ENCODE peak calls at places on chromosomes 13 and 19, in nine cellular contexts. W is RWPE1; U is naive thymus-derived CD4-positive, alpha-beta T cell; C is heart left ventricle; L is astrocyte; T is tibial artery; K is Karpas-422; X is heart right ventricle; E is aorta. S is an unnamed sample.

GRCh38 chr13:23609414-23610186 is 39.4 kb downstream of the TNFRSF19 start:
- DNase-seq in L (peak), E (no peak), X (no peak), W (no peak), T (peak), K (no peak), U (no peak), C (peak), S (peak)

GRCh38 chr19:11560404-11560988 is 1.5 kb upstream of the ELOF1 start:
- DNase-seq in C (no peak), T (no peak), U (no peak), L (peak), K (peak), E (no peak), W (peak), X (no peak), S (no peak)

GRCh38 chr13:24678151-24678550 is 2.1 kb upstream of the ATP12A start:
- DNase-seq in X (no peak), L (no peak), K (no peak), W (no peak), T (no peak), C (no peak), E (no peak), U (no peak), S (no peak)

GRCh38 chr13:76722782-76723181 is 163.4 kb downstream of the KCTD12 start:
- DNase-seq in E (no peak), X (no peak), T (no peak), K (no peak), W (no peak), L (no peak), U (no peak), C (no peak), S (no peak)

GRCh38 chr13:39484506-39485313 is 118.3 kb downstream of the LHFPL6 start:
- DNase-seq in E (no peak), K (no peak), T (no peak), X (no peak), W (no peak), U (no peak), C (no peak), L (peak), S (no peak)

GRCh38 chr19:41575998-41576397 is at the start of gene CEACAM21:
- DNase-seq in X (peak), U (no peak), K (peak), L (no peak), T (peak), W (no peak), E (peak), C (peak), S (peak)

GRCh38 chr19:24032651-24033050 is 54.3 kb upstream of the ZNF254 start:
- DNase-seq in X (no peak), L (no peak), U (no peak), E (no peak), C (no peak), K (no peak), W (no peak), T (no peak), S (no peak)

GRCh38 chr13:77519808-77520207 is 15.7 kb upstream of the SCEL start:
- DNase-seq in C (no peak), X (no peak), E (no peak), L (peak), T (no peak), K (no peak), W (no peak), U (no peak), S (no peak)

GRCh38 chr19:50329146-50329925 is at the start of gene KCNC3:
- DNase-seq in E (peak), X (peak), W (peak), T (peak), U (peak), C (peak), L (peak), K (peak), S (peak)

GRCh38 chr19:50332014-50332263 is 2.8 kb upstream of the KCNC3 start:
- DNase-seq in C (no peak), U (no peak), X (no peak), L (no peak), W (no peak), K (peak), T (no peak), E (no peak), S (no peak)

GRCh38 chr19:50331187-50332013 is 2.2 kb upstream of the KCNC3 start:
- DNase-seq in E (no peak), L (no peak), T (no peak), U (no peak), C (no peak), X (no peak), W (no peak), K (peak), S (peak)

GRCh38 chr19:50332264-50333038 is 3.3 kb upstream of the KCNC3 start:
- DNase-seq in X (no peak), T (no peak), U (no peak), K (peak), L (no peak), W (no peak), C (no peak), E (peak), S (no peak)

GRCh38 chr19:50330365-50331078 is 1.3 kb upstream of the KCNC3 start:
- DNase-seq in C (peak), L (no peak), X (peak), T (peak), E (peak), K (peak), U (peak), W (peak), S (peak)
- H3K27ac ChIP-seq in C (peak), L (no peak), X (peak), T (no peak), E (no peak), K (peak), U (peak), W (no peak), S (peak)

DNA sequence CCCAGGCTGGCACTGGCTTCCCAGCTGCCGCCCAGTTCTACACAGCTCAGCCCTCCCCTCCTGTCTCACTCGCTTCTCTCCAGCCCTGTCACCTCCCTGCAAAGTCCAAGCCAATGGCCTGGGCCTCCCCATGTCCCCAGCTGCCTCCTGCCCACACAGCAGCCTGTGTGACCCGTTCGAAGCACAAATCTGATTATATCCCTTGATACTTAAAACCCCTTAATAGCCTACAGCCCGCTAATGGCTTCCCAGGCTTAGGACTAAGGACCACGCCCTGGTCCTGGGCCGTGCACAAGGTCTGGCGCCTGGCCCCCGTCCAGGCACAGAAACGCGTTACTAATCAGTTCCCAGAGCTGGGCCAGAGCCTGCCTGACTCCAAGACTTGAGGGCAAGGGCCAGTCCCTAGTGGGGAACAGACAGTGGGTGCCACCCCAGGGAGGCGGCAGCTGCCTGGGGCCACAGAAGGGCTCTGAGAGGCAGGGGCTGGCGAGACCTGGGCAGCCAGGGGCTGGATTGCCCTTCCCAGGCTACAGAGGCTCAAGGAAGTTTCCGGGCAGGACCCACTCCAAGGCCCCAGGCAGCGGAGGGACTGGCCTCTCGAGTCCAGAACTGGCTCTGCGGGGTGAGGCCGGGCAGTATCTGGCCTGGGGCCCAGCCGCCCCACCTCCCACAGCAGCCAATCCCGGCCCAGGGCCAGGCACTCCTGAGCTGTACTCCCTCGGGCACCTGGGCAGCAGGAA is 10.4 kb downstream of the XAB2 start:
- DNase-seq in C (no peak), T (no peak), K (no peak), E (no peak), X (no peak), U (no peak), L (no peak), W (no peak), S (peak)
- H3K27ac ChIP-seq in C (no peak), T (no peak), K (no peak), E (no peak), X (no peak), U (no peak), L (no peak), W (peak), S (peak)

DNA sequence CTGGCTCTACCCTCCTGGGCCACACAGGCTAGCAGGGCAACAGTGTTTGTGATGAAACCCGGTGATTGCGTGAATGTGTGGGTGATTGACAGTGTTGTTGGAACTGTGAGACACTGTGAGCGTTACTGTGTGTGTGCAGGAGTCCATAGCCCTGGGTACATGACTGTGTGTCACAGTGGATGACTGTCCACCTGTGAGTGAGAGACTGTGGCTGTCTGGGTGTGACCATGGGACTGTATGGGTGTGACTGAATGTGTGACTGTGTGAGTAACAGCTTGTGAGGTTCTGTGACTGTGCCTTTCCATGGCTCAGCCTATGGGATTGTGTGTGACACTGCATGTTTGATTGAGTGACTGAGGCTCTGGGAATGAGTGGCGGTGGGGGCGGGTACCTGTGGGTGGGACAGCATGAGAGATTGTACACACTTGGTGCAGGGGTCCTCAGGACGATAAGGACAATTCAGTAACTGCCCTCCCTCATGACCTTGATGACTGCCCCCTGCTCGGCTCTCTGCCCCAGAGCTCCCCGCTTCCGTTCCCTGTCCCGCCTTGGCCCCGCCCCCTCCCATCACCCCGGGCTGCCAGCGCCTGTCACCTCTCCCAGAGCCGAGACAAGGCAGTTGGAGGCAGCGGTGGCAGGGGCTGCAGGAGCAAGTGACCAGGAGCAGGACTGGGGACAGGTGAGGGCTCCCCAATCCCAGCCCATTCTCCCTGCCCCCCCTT is at the start of gene GIPR:
- DNase-seq in U (no peak), E (no peak), K (peak), X (peak), T (no peak), C (no peak), W (peak), L (peak), S (peak)
- H3K27ac ChIP-seq in U (peak), E (no peak), K (no peak), X (peak), T (no peak), C (no peak), W (peak), L (no peak), S (no peak)

DNA sequence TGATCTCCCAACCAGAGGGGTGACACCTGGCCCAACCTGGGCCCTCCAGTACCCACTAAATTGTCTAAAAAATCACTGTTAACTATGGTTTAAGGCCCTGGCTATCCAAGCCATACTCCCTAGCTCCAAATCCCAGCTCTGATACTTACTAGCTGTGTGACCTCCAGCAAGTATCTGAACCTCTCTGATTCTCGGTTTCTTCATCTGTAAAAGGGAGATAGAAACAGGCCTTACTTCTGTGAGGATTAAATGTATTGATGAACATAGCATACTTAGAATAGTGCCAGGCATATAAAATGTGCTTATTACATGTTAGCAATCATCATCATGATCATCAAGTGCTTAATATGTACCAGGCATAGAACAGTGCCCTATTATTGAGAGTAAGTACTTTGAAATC is 4.7 kb downstream of the LRFN1 start:
- DNase-seq in U (no peak), W (no peak), C (no peak), L (no peak), K (no peak), E (no peak), T (no peak), X (no peak), S (no peak)
- H3K27ac ChIP-seq in U (no peak), W (no peak), C (no peak), L (no peak), K (no peak), E (no peak), T (no peak), X (no peak), S (no peak)

GRCh38 chr13:109684836-109685602 is 101.4 kb downstream of the IRS2 start:
- DNase-seq in L (no peak), U (no peak), C (peak), W (peak), E (no peak), T (no peak), K (no peak), X (peak), S (no peak)
- H3K27ac ChIP-seq in L (no peak), U (no peak), C (no peak), W (peak), E (no peak), T (no peak), K (no peak), X (no peak), S (no peak)

GRCh38 chr13:30156270-30156669 is 151.1 kb downstream of the KATNAL1 start:
- DNase-seq in U (no peak), L (no peak), K (no peak), W (no peak), E (no peak), C (no peak), X (no peak), T (no peak), S (no peak)
- H3K27ac ChIP-seq in U (no peak), L (no peak), K (no peak), W (no peak), E (no peak), C (no peak), X (no peak), T (no peak), S (no peak)

S was measured in left lung.